ENCODE peak calls at places on chromosomes 11 and 22, in ten cellular contexts. V, L, A, T, F, O, B, D, R and J are unnamed samples.
A peak's percentile ranks its signal among the peaks of the same experiment; 100 is the strongest.

GRCh38 chr11:117686711-117687110 is 110.3 kb downstream of the DSCAML1 start:
- DNase-seq in L (no peak), V (no peak), O (no peak), D (no peak), F (no peak), B (no peak), R (no peak), T (no peak), A (no peak), J (no peak)

GRCh38 chr11:109027851-109028250 is 363.0 kb downstream of the DDX10 start:
- DNase-seq in L (no peak), A (no peak), T (no peak), V (no peak), O (no peak), R (no peak), B (no peak), F (no peak), D (no peak), J (no peak)

GRCh38 chr11:65417221-65417701 is 5.3 kb upstream of the NEAT1 start:
- DNase-seq in O (peak; percentile 83), T (no peak), A (peak; percentile 26), B (peak; percentile 81), V (no peak), F (no peak), L (no peak), D (peak; percentile 64), R (no peak), J (peak; percentile 57)

GRCh38 chr11:107769189-107769588 is 57.3 kb upstream of the SLN start:
- DNase-seq in V (no peak), T (peak; percentile 70), L (no peak), B (no peak), A (no peak), F (no peak), O (no peak), R (no peak), D (no peak), J (no peak)

GRCh38 chr11:130909650-130910049 is 6.6 kb downstream of the SNX19 start:
- DNase-seq in F (no peak), A (peak; percentile 88), L (no peak), R (no peak), D (no peak), T (peak; percentile 91), V (no peak), B (no peak), O (no peak), J (no peak)

GRCh38 chr22:40332319-40332781 is 13.9 kb upstream of the ADSL start:
- DNase-seq in O (no peak), R (no peak), F (no peak), T (peak; percentile 81), L (no peak), V (no peak), D (no peak), A (no peak), B (no peak), J (no peak)

GRCh38 chr11:14248577-14248976 is 110.4 kb downstream of the RRAS2 start:
- DNase-seq in F (no peak), T (no peak), B (no peak), V (peak; percentile 82), D (no peak), R (no peak), A (no peak), L (no peak), O (no peak), J (no peak)

GRCh38 chr11:123072279-123072678 is 10.3 kb upstream of the HSPA8 start:
- DNase-seq in T (no peak), L (no peak), O (no peak), D (no peak), R (peak; percentile 52), A (no peak), V (no peak), F (no peak), B (no peak), J (no peak)

GRCh38 chr11:102476812-102477211 is 24.2 kb upstream of the TMEM123 start:
- DNase-seq in O (no peak), D (no peak), V (peak; percentile 23), T (peak; percentile 22), R (peak; percentile 86), F (no peak), A (peak; percentile 34), L (no peak), B (no peak), J (no peak)

GRCh38 chr11:103534191-103534590 is 425.0 kb downstream of the DYNC2H1 start:
- DNase-seq in R (no peak), T (no peak), L (no peak), A (no peak), F (no peak), D (no peak), O (no peak), V (no peak), B (no peak), J (no peak)

GRCh38 chr22:46064236-46064965 is 85.9 kb upstream of the PPARA start:
- DNase-seq in O (peak; percentile 58), L (no peak), F (no peak), T (no peak), V (no peak), D (no peak), B (peak; percentile 63), A (no peak), R (no peak), J (no peak)

GRCh38 chr11:74094393-74094792 is 76.4 kb downstream of the C2CD3 start:
- DNase-seq in V (no peak), T (no peak), B (no peak), O (no peak), A (no peak), D (no peak), L (no peak), R (no peak), F (no peak), J (no peak)

GRCh38 chr11:3604169-3604568 is 37.6 kb downstream of the ART5 start:
- DNase-seq in O (no peak), R (no peak), L (no peak), A (no peak), D (no peak), B (no peak), V (no peak), F (no peak), T (no peak), J (no peak)

GRCh38 chr11:44430140-44430539 is 120.2 kb upstream of the ALX4 start:
- DNase-seq in A (no peak), R (no peak), B (no peak), L (no peak), F (no peak), D (no peak), O (no peak), T (no peak), V (no peak), J (no peak)

GRCh38 chr11:61162092-61162935 is 1.1 kb upstream of the VPS37C start:
- DNase-seq in R (no peak), A (peak; percentile 32), D (no peak), T (peak; percentile 44), V (no peak), B (peak; percentile 37), O (no peak), F (no peak), L (no peak), J (no peak)

GRCh38 chr22:35208003-35208402 is 49.3 kb upstream of the HMGXB4 start:
- DNase-seq in V (no peak), O (no peak), F (no peak), D (no peak), L (no peak), R (no peak), T (no peak), B (no peak), A (no peak), J (no peak)

GRCh38 chr11:60165538-60165937 is 17.3 kb downstream of the MS4A6A start:
- DNase-seq in B (no peak), O (no peak), V (no peak), L (no peak), A (peak; percentile 83), T (no peak), R (no peak), D (no peak), F (no peak), J (no peak)

GRCh38 chr22:38203090-38203810 is 1.5 kb downstream of the MAFF start:
- DNase-seq in B (peak; percentile 81), V (peak; percentile 56), A (peak; percentile 54), L (no peak), T (peak; percentile 53), D (no peak), R (peak; percentile 83), O (peak; percentile 85), F (no peak), J (peak; percentile 43)

GRCh38 chr11:85540635-85541034 is 86.5 kb downstream of the DLG2 start:
- DNase-seq in R (no peak), T (no peak), D (no peak), B (no peak), F (no peak), O (no peak), L (no peak), V (peak; percentile 30), A (no peak), J (no peak)
- TF ChIP-seq CTCF in R (no peak), T (no peak), D (no peak), B (no peak), F (no peak), O (no peak), L (no peak), V (peak; percentile 42), A (no peak), J (peak; percentile 5)

DNA sequence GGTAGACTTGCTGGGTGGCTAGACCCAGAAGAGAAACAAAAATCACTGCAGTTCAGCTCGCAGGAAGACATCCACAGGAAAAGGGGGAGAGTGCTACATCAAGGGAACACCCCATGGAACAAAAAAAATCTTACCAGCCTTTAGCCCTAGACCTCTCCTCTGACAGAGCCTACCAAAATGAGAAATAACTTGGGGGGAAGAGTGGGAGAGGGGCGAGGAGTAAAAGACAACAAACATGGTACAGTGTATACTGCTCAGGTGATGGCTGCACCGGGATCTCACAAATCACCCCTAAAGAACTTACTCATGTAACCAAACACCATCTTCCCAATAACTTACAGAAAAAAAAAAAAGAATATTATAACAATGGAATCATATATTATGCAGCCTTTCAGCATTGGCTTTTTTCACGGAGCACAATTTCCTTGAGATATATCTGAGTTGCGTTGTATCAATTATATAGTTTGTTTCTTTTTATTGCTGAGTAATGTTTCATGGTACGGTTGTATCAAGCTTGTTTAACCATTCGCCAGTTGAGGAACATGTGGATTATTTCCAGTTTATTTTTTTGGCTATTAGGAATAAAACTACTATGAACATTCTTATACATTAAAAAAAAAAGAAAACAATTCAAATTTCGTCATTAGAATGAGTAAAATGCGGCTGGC is 90.9 kb downstream of the ZNF280B start:
- DNase-seq in O (no peak), V (no peak), B (no peak), A (no peak), T (no peak), R (no peak), L (no peak), D (no peak), F (no peak), J (no peak)
- H3K27me3 ChIP-seq in O (peaks cover 28% of the 10 kb centered on the region), V (peaks cover 100% of the 10 kb centered on the region), B (no peaks in the 10 kb centered on the region), A (peaks cover 23% of the 10 kb centered on the region), T (peaks cover 12% of the 10 kb centered on the region), R (no peaks in the 10 kb centered on the region), L (no peaks in the 10 kb centered on the region), D (no peaks in the 10 kb centered on the region), F (peaks cover 22% of the 10 kb centered on the region), J (no peaks in the 10 kb centered on the region)

GRCh38 chr22:25402501-25403283 is 161.8 kb upstream of the GRK3 start:
- DNase-seq in F (no peak), L (no peak), O (peak; percentile 43), B (peak; percentile 70), D (no peak), R (peak; percentile 50), A (no peak), T (peak; percentile 59), V (no peak), J (no peak)
- TF ChIP-seq CTCF in F (no peak), L (no peak), O (no peak), B (no peak), D (no peak), R (no peak), A (no peak), T (no peak), V (no peak), J (no peak)

GRCh38 chr11:120717042-120717441 is 205.5 kb downstream of the GRIK4 start:
- DNase-seq in A (no peak), F (no peak), V (no peak), R (no peak), B (no peak), O (no peak), L (no peak), T (no peak), D (no peak), J (no peak)
- H3K27me3 ChIP-seq in A (peaks cover 2% of the 10 kb centered on the region), F (peaks cover 17% of the 10 kb centered on the region), V (peaks cover 3% of the 10 kb centered on the region), R (no peaks in the 10 kb centered on the region), B (no peaks in the 10 kb centered on the region), O (no peaks in the 10 kb centered on the region), L (no peaks in the 10 kb centered on the region), T (peaks cover 12% of the 10 kb centered on the region), D (peaks cover 30% of the 10 kb centered on the region), J (no peaks in the 10 kb centered on the region)